ENCODE peak calls at places on chromosomes 13 and 19, in four cellular contexts. One of them, this sample, is unnamed.

GRCh38 chr19:48735031-48735615 is 5.3 kb downstream of the RASIP1 start:
- DNase-seq in tibial artery: no peak
- DNase-seq in activated CD8-positive, alpha-beta T cell treated with anti-CD3 and anti-CD28 coated beads for 36 hours: no peak
- DNase-seq in fibroblast of the aortic adventitia: no peak
- DNase-seq in this sample: no peak

GRCh38 chr19:19538077-19538764 is at the start of gene CILP2:
- DNase-seq in tibial artery: peak; percentile 26
- DNase-seq in activated CD8-positive, alpha-beta T cell treated with anti-CD3 and anti-CD28 coated beads for 36 hours: peak; percentile 59
- DNase-seq in fibroblast of the aortic adventitia: no peak
- DNase-seq in this sample: peak; percentile 76

GRCh38 chr13:93320942-93321341 is 94.3 kb downstream of the GPC6 start:
- DNase-seq in tibial artery: no peak
- DNase-seq in activated CD8-positive, alpha-beta T cell treated with anti-CD3 and anti-CD28 coated beads for 36 hours: no peak
- DNase-seq in fibroblast of the aortic adventitia: peak; percentile 74
- DNase-seq in this sample: no peak

GRCh38 chr13:44592448-44592847 is 16.3 kb upstream of the TSC22D1 start:
- DNase-seq in tibial artery: no peak
- DNase-seq in activated CD8-positive, alpha-beta T cell treated with anti-CD3 and anti-CD28 coated beads for 36 hours: no peak
- DNase-seq in fibroblast of the aortic adventitia: no peak
- DNase-seq in this sample: no peak

GRCh38 chr13:51523082-51523518 is 61.2 kb upstream of the WDFY2 start:
- DNase-seq in tibial artery: peak; percentile 39
- DNase-seq in activated CD8-positive, alpha-beta T cell treated with anti-CD3 and anti-CD28 coated beads for 36 hours: peak; percentile 52
- DNase-seq in fibroblast of the aortic adventitia: peak; percentile 60
- DNase-seq in this sample: no peak

GRCh38 chr13:28707629-28708427 is 10.9 kb downstream of the SLC46A3 start:
- DNase-seq in tibial artery: no peak
- DNase-seq in activated CD8-positive, alpha-beta T cell treated with anti-CD3 and anti-CD28 coated beads for 36 hours: peak; percentile 12
- DNase-seq in fibroblast of the aortic adventitia: peak; percentile 78
- DNase-seq in this sample: peak; percentile 49

GRCh38 chr13:29535663-29536655 is 59.5 kb downstream of the SLC7A1 start:
- DNase-seq in tibial artery: no peak
- DNase-seq in activated CD8-positive, alpha-beta T cell treated with anti-CD3 and anti-CD28 coated beads for 36 hours: no peak
- DNase-seq in fibroblast of the aortic adventitia: no peak
- DNase-seq in this sample: no peak

GRCh38 chr19:55441692-55442321 is 1.3 kb downstream of the SHISA7 start:
- DNase-seq in tibial artery: no peak
- DNase-seq in activated CD8-positive, alpha-beta T cell treated with anti-CD3 and anti-CD28 coated beads for 36 hours: no peak
- DNase-seq in fibroblast of the aortic adventitia: no peak
- DNase-seq in this sample: no peak

GRCh38 chr13:67229438-67230242 is 496 bp downstream of the PCDH9 start:
- DNase-seq in tibial artery: no peak
- DNase-seq in activated CD8-positive, alpha-beta T cell treated with anti-CD3 and anti-CD28 coated beads for 36 hours: peak; percentile 4
- DNase-seq in fibroblast of the aortic adventitia: no peak
- DNase-seq in this sample: no peak

GRCh38 chr13:57017357-57017756 is 123.4 kb upstream of the PRR20A start:
- DNase-seq in tibial artery: no peak
- DNase-seq in activated CD8-positive, alpha-beta T cell treated with anti-CD3 and anti-CD28 coated beads for 36 hours: no peak
- DNase-seq in fibroblast of the aortic adventitia: no peak
- DNase-seq in this sample: no peak

GRCh38 chr13:102721800-102722231 is 27.0 kb upstream of the METTL21C start:
- DNase-seq in tibial artery: no peak
- DNase-seq in activated CD8-positive, alpha-beta T cell treated with anti-CD3 and anti-CD28 coated beads for 36 hours: no peak
- DNase-seq in fibroblast of the aortic adventitia: peak; percentile 48
- DNase-seq in this sample: no peak

GRCh38 chr13:111668451-111668850 is 348.0 kb downstream of the TEX29 start:
- DNase-seq in tibial artery: no peak
- DNase-seq in activated CD8-positive, alpha-beta T cell treated with anti-CD3 and anti-CD28 coated beads for 36 hours: no peak
- DNase-seq in fibroblast of the aortic adventitia: no peak
- DNase-seq in this sample: no peak

GRCh38 chr13:102693781-102694180 is 1.1 kb downstream of the METTL21C start:
- DNase-seq in tibial artery: no peak
- DNase-seq in activated CD8-positive, alpha-beta T cell treated with anti-CD3 and anti-CD28 coated beads for 36 hours: no peak
- DNase-seq in fibroblast of the aortic adventitia: peak; percentile 65
- DNase-seq in this sample: no peak

GRCh38 chr13:62293081-62293480 is 877.4 kb upstream of the PCDH20 start:
- DNase-seq in tibial artery: no peak
- DNase-seq in activated CD8-positive, alpha-beta T cell treated with anti-CD3 and anti-CD28 coated beads for 36 hours: no peak
- DNase-seq in fibroblast of the aortic adventitia: no peak
- DNase-seq in this sample: no peak

GRCh38 chr13:77383097-77383496 is 56.2 kb upstream of the MYCBP2 start:
- DNase-seq in tibial artery: no peak
- DNase-seq in activated CD8-positive, alpha-beta T cell treated with anti-CD3 and anti-CD28 coated beads for 36 hours: no peak
- DNase-seq in fibroblast of the aortic adventitia: no peak
- DNase-seq in this sample: no peak

GRCh38 chr19:11130824-11131455 is 24.6 kb downstream of the SPC24 start:
- DNase-seq in tibial artery: peak; percentile 83
- DNase-seq in activated CD8-positive, alpha-beta T cell treated with anti-CD3 and anti-CD28 coated beads for 36 hours: peak; percentile 70
- DNase-seq in fibroblast of the aortic adventitia: peak; percentile 63
- DNase-seq in this sample: peak; percentile 88

DNA sequence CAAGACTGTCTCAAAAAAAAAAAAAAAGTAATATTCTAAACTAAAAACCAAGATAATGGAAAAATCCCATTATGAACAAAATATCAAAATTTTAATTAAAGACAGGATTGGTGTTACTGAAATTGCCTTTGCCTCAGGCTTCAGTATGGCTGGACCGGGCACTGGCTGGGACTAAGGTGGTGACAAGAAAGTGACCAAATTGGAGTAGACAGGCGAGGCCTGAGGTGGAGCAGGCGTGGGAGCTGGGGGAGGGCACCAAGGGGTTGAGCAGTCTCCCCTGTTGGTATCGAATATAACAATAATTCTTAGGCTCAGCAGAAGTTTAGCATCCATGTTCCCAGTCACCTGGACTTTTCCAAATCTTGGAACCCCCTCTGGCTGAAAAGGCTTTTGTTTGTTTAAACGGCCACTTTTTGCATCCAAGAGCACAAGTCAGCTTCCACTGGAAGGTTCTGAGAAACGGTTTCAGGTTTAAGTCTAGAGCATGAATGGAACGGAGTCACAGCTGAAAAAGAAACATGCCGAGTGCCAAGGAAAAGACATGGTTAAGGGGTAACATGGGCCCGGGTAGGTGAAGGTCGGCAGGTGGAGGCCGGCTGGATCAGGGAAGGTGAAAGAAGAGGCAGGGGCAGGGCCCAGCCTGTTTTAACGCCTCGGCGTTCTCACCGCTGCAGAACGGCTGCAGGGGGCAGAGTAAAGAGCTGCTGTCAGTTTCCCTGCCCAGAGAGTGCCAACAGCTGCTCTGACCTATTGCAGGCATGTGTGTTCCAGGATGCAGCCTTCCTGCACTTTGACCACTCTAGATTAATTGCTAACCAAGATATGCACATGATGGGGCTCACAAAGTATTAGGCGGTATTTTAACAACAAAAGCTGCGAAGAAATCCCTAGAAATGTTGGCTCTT is 104.4 kb downstream of the TM9SF2 start:
- DNase-seq in tibial artery: peak; percentile 40
- DNase-seq in activated CD8-positive, alpha-beta T cell treated with anti-CD3 and anti-CD28 coated beads for 36 hours: peak; percentile 61
- DNase-seq in fibroblast of the aortic adventitia: no peak
- DNase-seq in this sample: peak; percentile 60
- TF ChIP-seq CTCF in tibial artery: peak; percentile 11
- TF ChIP-seq CTCF in activated CD8-positive, alpha-beta T cell treated with anti-CD3 and anti-CD28 coated beads for 36 hours: peak; percentile 26
- TF ChIP-seq CTCF in fibroblast of the aortic adventitia: no peak
- TF ChIP-seq CTCF in this sample: peak; percentile 32

GRCh38 chr13:46124967-46125933 is 20.4 kb upstream of the CPB2 start:
- DNase-seq in tibial artery: no peak
- DNase-seq in activated CD8-positive, alpha-beta T cell treated with anti-CD3 and anti-CD28 coated beads for 36 hours: no peak
- DNase-seq in fibroblast of the aortic adventitia: no peak
- DNase-seq in this sample: no peak
- TF ChIP-seq CTCF in tibial artery: no peak
- TF ChIP-seq CTCF in activated CD8-positive, alpha-beta T cell treated with anti-CD3 and anti-CD28 coated beads for 36 hours: no peak
- TF ChIP-seq CTCF in fibroblast of the aortic adventitia: no peak
- TF ChIP-seq CTCF in this sample: no peak

GRCh38 chr13:113046066-113046882 is 59.3 kb upstream of the F7 start:
- DNase-seq in tibial artery: no peak
- DNase-seq in activated CD8-positive, alpha-beta T cell treated with anti-CD3 and anti-CD28 coated beads for 36 hours: no peak
- DNase-seq in fibroblast of the aortic adventitia: no peak
- DNase-seq in this sample: no peak

GRCh38 chr13:113044431-113045114 is 61.0 kb upstream of the F7 start:
- DNase-seq in tibial artery: no peak
- DNase-seq in activated CD8-positive, alpha-beta T cell treated with anti-CD3 and anti-CD28 coated beads for 36 hours: no peak
- DNase-seq in fibroblast of the aortic adventitia: no peak
- DNase-seq in this sample: no peak

GRCh38 chr13:113046883-113047244 is 58.7 kb upstream of the F7 start:
- DNase-seq in tibial artery: no peak
- DNase-seq in activated CD8-positive, alpha-beta T cell treated with anti-CD3 and anti-CD28 coated beads for 36 hours: no peak
- DNase-seq in fibroblast of the aortic adventitia: no peak
- DNase-seq in this sample: no peak

GRCh38 chr13:113043931-113044330 is 61.7 kb upstream of the F7 start:
- DNase-seq in tibial artery: no peak
- DNase-seq in activated CD8-positive, alpha-beta T cell treated with anti-CD3 and anti-CD28 coated beads for 36 hours: no peak
- DNase-seq in fibroblast of the aortic adventitia: no peak
- DNase-seq in this sample: no peak

GRCh38 chr13:113045214-113046007 is 60.2 kb upstream of the F7 start:
- DNase-seq in tibial artery: no peak
- DNase-seq in activated CD8-positive, alpha-beta T cell treated with anti-CD3 and anti-CD28 coated beads for 36 hours: no peak
- DNase-seq in fibroblast of the aortic adventitia: no peak
- DNase-seq in this sample: no peak
- TF ChIP-seq CTCF in tibial artery: no peak
- TF ChIP-seq CTCF in activated CD8-positive, alpha-beta T cell treated with anti-CD3 and anti-CD28 coated beads for 36 hours: no peak
- TF ChIP-seq CTCF in fibroblast of the aortic adventitia: no peak
- TF ChIP-seq CTCF in this sample: no peak

GRCh38 chr19:15400521-15401396 is 18.0 kb downstream of the AKAP8L start:
- DNase-seq in tibial artery: no peak
- DNase-seq in activated CD8-positive, alpha-beta T cell treated with anti-CD3 and anti-CD28 coated beads for 36 hours: no peak
- DNase-seq in fibroblast of the aortic adventitia: no peak
- DNase-seq in this sample: no peak
- TF ChIP-seq CTCF in tibial artery: no peak
- TF ChIP-seq CTCF in activated CD8-positive, alpha-beta T cell treated with anti-CD3 and anti-CD28 coated beads for 36 hours: no peak
- TF ChIP-seq CTCF in fibroblast of the aortic adventitia: no peak
- TF ChIP-seq CTCF in this sample: no peak

DNA sequence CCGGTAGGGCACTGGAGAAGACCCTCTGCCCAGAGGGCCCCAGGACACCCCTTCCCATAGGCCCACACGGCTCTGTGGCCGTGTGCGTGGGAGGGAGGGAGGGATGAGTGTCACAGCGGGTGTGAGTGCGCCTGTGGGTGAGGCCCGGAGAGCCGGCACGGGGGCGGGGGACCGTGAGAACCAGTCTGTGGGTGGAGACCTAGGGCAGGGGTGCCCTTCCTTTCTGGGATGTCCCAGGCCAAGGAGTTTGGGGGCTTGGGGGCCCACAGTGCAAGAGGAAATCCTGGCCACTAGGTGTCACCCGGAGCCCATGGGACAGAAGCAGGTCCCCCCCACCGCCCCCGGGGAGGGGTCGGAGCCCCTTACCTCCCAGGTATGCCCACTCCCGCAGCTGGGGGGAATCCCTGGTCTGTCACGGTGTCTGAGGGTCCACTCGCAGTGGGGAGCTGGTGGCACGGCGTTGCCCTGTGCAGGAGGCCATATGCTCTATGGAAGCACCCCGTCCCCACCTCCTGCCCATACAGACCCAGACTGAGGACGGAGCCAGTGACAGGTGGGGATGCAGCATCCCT is 16.0 kb upstream of the SLC7A10 start:
- DNase-seq in tibial artery: no peak
- DNase-seq in activated CD8-positive, alpha-beta T cell treated with anti-CD3 and anti-CD28 coated beads for 36 hours: peak; percentile 55
- DNase-seq in fibroblast of the aortic adventitia: no peak
- DNase-seq in this sample: peak; percentile 68
- TF ChIP-seq CTCF in tibial artery: peak; percentile 71
- TF ChIP-seq CTCF in activated CD8-positive, alpha-beta T cell treated with anti-CD3 and anti-CD28 coated beads for 36 hours: peak; percentile 69
- TF ChIP-seq CTCF in fibroblast of the aortic adventitia: peak; percentile 65
- TF ChIP-seq CTCF in this sample: peak; percentile 45

This sample was measured in GM13976.